ENCODE peak calls at places on chromosome X, in four cellular contexts. I is PC-3, C is HCT116, M is OCI-LY7. U is an unnamed sample.

GRCh38 chrX:107562482-107562881 is 65.8 kb upstream of the PRPS1 start:
- DNase-seq in C (no peak), M (no peak), I (peak; percentile 41), U (no peak)

GRCh38 chrX:134484039-134484438 is 24.1 kb downstream of the HPRT1 start:
- DNase-seq in C (peak; percentile 36), M (peak; percentile 19), I (peak; percentile 81), U (peak; percentile 50)

GRCh38 chrX:105173071-105173470 is 47.4 kb downstream of the TEX13A start:
- DNase-seq in I (peak; percentile 71), C (no peak), M (no peak), U (no peak)

GRCh38 chrX:153600921-153601320 is 2.0 kb upstream of the CCNQ start:
- DNase-seq in M (no peak), C (no peak), I (no peak), U (no peak)

GRCh38 chrX:9312922-9313867 is 151.7 kb upstream of the TBL1X start:
- DNase-seq in I (peak; percentile 43), M (peak; percentile 46), C (peak; percentile 15), U (peak; percentile 13)

GRCh38 chrX:10549280-10549679 is 71.1 kb downstream of the MID1 start:
- DNase-seq in C (no peak), I (peak; percentile 94), M (no peak), U (no peak)

GRCh38 chrX:108270280-108270679 is 167.9 kb downstream of the COL4A6 start:
- DNase-seq in C (no peak), M (no peak), I (no peak), U (no peak)

GRCh38 chrX:22004866-22005265 is 27.3 kb upstream of the PHEX start:
- DNase-seq in C (no peak), M (no peak), I (no peak), U (no peak)

GRCh38 chrX:34653811-34654210 is 3.3 kb downstream of the TMEM47 start:
- DNase-seq in I (no peak), C (no peak), M (no peak), U (no peak)

GRCh38 chrX:49915352-49916222 is 6.8 kb upstream of the CLCN5 start:
- DNase-seq in M (peak; percentile 57), I (peak; percentile 69), C (peak; percentile 40), U (peak; percentile 68)

GRCh38 chrX:138759217-138759943 is 47.9 kb upstream of the FGF13 start:
- DNase-seq in I (no peak), M (no peak), C (no peak), U (no peak)

GRCh38 chrX:2499507-2499906 is 1.3 kb downstream of the DHRSX start:
- DNase-seq in M (no peak), I (no peak), C (no peak), U (no peak)

GRCh38 chrX:147565239-147565638 is 346.5 kb upstream of the FMR1 start:
- DNase-seq in I (peak; percentile 29), M (no peak), C (no peak), U (no peak)

GRCh38 chrX:48514868-48515460 is 6.2 kb downstream of the PORCN start:
- DNase-seq in M (no peak), I (no peak), C (no peak), U (no peak)

GRCh38 chrX:21781525-21781924 is 23.6 kb upstream of the SMPX start:
- DNase-seq in I (no peak), C (no peak), M (no peak), U (no peak)

GRCh38 chrX:123155327-123155726 is 28.8 kb upstream of the GRIA3 start:
- DNase-seq in I (peak; percentile 33), M (no peak), C (no peak), U (no peak)

GRCh38 chrX:70436380-70436779 is 8.3 kb upstream of the DLG3 start:
- DNase-seq in C (no peak), I (no peak), M (peak; percentile 25), U (no peak)

GRCh38 chrX:120732879-120733278 is 103.0 kb upstream of the C1GALT1C1 start:
- DNase-seq in C (no peak), M (no peak), I (no peak), U (no peak)

GRCh38 chrX:19912-20571 is 261.1 kb upstream of the PLCXD1 start:
- DNase-seq in I (peak; percentile 0), C (no peak), M (peak; percentile 21), U (peak; percentile 26)

GRCh38 chrX:148380614-148381561 is 119.5 kb upstream of the AFF2 start:
- DNase-seq in M (peak; percentile 65), I (no peak), C (no peak), U (peak; percentile 19)

GRCh38 chrX:153520286-153520917 is 3.0 kb downstream of the ATP2B3 start:
- DNase-seq in C (no peak), M (no peak), I (no peak), U (no peak)

GRCh38 chrX:118117069-118117405 is 427 bp upstream of the KLHL13 start:
- DNase-seq in C (no peak), I (peak; percentile 10), M (no peak), U (no peak)

GRCh38 chrX:105260291-105261043 is 40.0 kb upstream of the TEX13A start:
- DNase-seq in I (no peak), C (no peak), M (no peak), U (no peak)

GRCh38 chrX:72526534-72527508 is 45.8 kb downstream of the HDAC8 start:
- DNase-seq in C (no peak), I (no peak), M (no peak), U (peak; percentile 5)

GRCh38 chrX:153744210-153745066 is 19.6 kb upstream of the PLXNB3 start:
- DNase-seq in M (no peak), C (no peak), I (peak; percentile 7), U (no peak)

GRCh38 chrX:58051346-58051745 is 141.1 kb upstream of the ZXDA start:
- DNase-seq in M (no peak), C (no peak), I (peak; percentile 53), U (no peak)

GRCh38 chrX:29530520-29530919 is 684.8 kb upstream of the MAGEB2 start:
- DNase-seq in I (no peak), C (no peak), M (no peak), U (peak; percentile 4)

GRCh38 chrX:37361596-37361995 is 12.4 kb downstream of the PRRG1 start:
- DNase-seq in M (no peak), I (no peak), C (no peak), U (no peak)

GRCh38 chrX:72735561-72735960 is 21.5 kb upstream of the PHKA1 start:
- DNase-seq in I (no peak), C (no peak), M (no peak), U (no peak)

GRCh38 chrX:43813898-43814297 is 68.4 kb downstream of the MAOB start:
- DNase-seq in M (no peak), I (peak; percentile 56), C (peak; percentile 10), U (no peak)

GRCh38 chrX:28639502-28639901 is 52.3 kb downstream of the IL1RAPL1 start:
- DNase-seq in M (no peak), I (peak; percentile 70), C (peak; percentile 74), U (no peak)

GRCh38 chrX:150842198-150842553 is 56.3 kb downstream of the CD99L2 start:
- DNase-seq in C (no peak), M (no peak), I (no peak), U (no peak)

DNA sequence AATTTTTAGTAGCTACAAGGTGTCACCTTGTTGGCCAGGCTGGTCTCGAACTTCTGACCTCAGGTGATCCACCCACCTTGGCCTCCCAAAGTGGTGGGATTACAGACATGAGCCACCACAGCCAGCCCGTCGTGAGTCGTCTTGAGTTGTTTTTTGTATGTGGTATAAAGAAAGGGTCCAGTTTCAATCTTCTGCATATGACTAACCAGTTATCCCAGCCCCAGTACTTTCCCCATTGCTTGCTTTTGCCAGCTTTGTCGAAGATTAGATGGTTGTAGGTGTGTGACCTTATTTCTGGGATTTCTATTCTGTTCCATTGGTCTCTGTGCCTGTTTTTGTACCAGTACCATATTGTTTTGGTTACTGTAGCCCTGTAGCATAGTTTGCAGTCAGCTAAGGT is 105.9 kb downstream of the OR13H1 start:
- DNase-seq in I (peak; percentile 29), C (no peak), M (no peak), U (no peak)
- TF ChIP-seq EZH2phosphoT487 in I (no peak), C (no peak), M (no peak), U (no peak)

GRCh38 chrX:119565110-119565663 is at the start of gene STEEP1:
- DNase-seq in I (peak; percentile 93), C (peak; percentile 86), M (peak; percentile 94), U (peak; percentile 93)
- H2AFZ ChIP-seq in I (peak within 1 kb of the TSS; percentile 59), C (no peak within 1 kb of the TSS), M (peak within 1 kb of the TSS; percentile 58), U (peak within 1 kb of the TSS; percentile 46)

GRCh38 chrX:40097492-40098263 is at the start of gene BCOR:
- DNase-seq in C (no peak), I (peak; percentile 62), M (peak; percentile 74), U (peak; percentile 89)
- H4K20me1 ChIP-seq in C (peaks cover 15% of the 10 kb centered on the region), I (peaks cover 11% of the 10 kb centered on the region), M (peaks cover 16% of the 10 kb centered on the region), U (peaks cover 29% of the 10 kb centered on the region)

DNA sequence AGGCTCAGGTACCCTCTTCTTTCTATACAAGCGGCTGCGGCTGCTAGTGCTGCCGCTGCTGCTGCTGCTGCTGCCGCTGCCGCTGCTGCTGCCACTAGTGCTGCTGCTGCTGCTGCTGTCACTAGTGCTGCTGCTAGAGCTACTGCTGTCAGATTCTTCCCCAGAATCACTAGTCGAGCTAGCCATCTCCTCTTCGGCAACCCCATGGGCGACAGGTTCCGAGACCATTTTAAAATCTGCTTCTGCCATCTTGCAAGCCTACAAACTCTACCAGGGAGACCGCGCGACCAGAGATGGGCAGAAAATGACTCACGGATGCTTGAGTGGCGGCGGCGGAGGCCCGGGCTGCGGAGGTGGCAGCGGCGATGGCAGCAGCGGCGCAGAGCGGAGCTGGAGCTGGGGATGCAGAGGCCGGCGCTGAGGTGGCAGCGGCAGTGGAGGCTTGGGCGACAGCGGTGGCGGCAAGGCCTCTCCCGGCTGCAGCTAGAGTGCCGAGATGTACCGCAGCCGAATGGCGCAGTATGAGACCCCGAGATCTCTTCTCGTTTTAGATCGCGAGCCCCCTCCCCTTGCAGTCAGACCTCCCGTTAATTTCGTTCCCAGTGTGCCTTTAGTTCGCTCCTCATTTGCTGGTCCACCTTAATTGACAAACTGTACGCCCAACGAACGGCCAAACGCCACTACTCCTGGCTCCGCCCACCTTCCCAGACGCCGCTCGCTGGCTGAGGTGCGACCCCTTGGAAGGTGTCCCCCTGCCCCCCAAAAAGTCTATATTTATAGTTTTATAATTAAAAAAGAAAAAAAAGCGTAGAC is at the start of gene NAP1L3:
- DNase-seq in C (no peak), I (peak; percentile 44), M (no peak), U (peak; percentile 89)
- TF ChIP-seq EZH2phosphoT487 in C (no peak), I (no peak), M (no peak), U (no peak)

GRCh38 chrX:136185409-136186022 is 38.2 kb downstream of the FHL1 start:
- DNase-seq in C (peak; percentile 2), I (peak; percentile 41), M (no peak), U (no peak)
- H2AFZ ChIP-seq in C (no peak overlapping the region), I (no peak overlapping the region), M (no peak overlapping the region), U (no peak overlapping the region)

DNA sequence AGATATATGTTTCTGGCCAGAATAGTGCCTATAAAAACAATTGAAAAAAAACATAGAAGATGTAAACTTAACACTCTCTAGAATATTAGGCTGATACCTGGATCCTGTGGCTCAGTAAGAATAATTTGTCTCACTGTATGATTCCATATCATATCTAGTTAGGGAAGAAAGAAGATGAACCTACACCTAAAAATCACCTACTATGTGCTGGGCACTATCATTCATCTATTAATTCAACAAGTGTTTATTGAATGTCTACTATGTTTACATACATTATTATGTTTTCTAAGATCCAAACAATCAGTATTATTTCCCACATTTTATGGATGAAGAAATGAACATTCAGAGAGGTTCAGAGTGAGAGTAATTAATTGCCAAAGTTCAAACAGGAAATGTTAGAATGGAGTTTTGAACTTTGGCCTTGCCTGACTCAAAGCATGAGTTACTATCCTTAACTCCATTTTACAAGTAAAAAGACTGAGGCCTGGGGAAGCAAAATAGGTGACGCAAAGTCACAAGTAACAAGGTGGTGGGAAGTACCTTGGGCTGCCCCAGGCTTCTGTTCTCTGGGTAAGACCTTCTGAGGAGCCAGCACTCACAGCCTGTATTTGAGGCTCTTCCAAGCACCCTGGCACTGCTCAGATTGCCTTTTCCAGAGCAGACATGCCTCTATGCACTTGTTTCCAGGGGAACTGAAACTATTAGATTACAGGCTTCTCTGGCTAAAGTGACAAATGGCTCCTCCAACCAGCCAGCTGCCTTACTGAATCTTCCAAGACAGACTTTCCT is 111.1 kb upstream of the ACSL4 start:
- DNase-seq in C (no peak), I (no peak), M (no peak), U (no peak)
- H4K20me1 ChIP-seq in C (no peaks in the 10 kb centered on the region), I (no peaks in the 10 kb centered on the region), M (no peaks in the 10 kb centered on the region), U (no peaks in the 10 kb centered on the region)